ENCODE peak calls at places on chromosomes 12 and 14, in six cellular contexts. One of them, this sample, is unnamed.

GRCh38 chr14:59511916-59512530 is 27.7 kb downstream of the JKAMP start:
- DNase-seq in skeletal muscle cell: no peak
- DNase-seq in pons: no peak
- DNase-seq in psoas muscle: no peak
- DNase-seq in cardiac muscle cell: peak
- DNase-seq in BJ: no peak
- DNase-seq in this sample: no peak

GRCh38 chr12:49564241-49565118 is 3.5 kb downstream of the MCRS1 start:
- DNase-seq in skeletal muscle cell: no peak
- DNase-seq in pons: no peak
- DNase-seq in psoas muscle: peak
- DNase-seq in cardiac muscle cell: no peak
- DNase-seq in BJ: no peak
- DNase-seq in this sample: no peak

GRCh38 chr14:95267306-95267705 is 52.4 kb downstream of the CLMN start:
- DNase-seq in skeletal muscle cell: no peak
- DNase-seq in pons: no peak
- DNase-seq in psoas muscle: no peak
- DNase-seq in cardiac muscle cell: no peak
- DNase-seq in BJ: no peak
- DNase-seq in this sample: no peak

GRCh38 chr12:103780992-103781391 is 60.0 kb downstream of the NT5DC3 start:
- DNase-seq in skeletal muscle cell: no peak
- DNase-seq in pons: no peak
- DNase-seq in psoas muscle: peak
- DNase-seq in cardiac muscle cell: no peak
- DNase-seq in BJ: no peak
- DNase-seq in this sample: no peak

GRCh38 chr12:126469211-126469610 is 1404.0 kb downstream of the AACS start:
- DNase-seq in skeletal muscle cell: no peak
- DNase-seq in pons: no peak
- DNase-seq in psoas muscle: no peak
- DNase-seq in cardiac muscle cell: no peak
- DNase-seq in BJ: no peak
- DNase-seq in this sample: no peak

GRCh38 chr14:74299061-74299545 is 3.6 kb downstream of the ABCD4 start:
- DNase-seq in skeletal muscle cell: no peak
- DNase-seq in pons: peak
- DNase-seq in psoas muscle: no peak
- DNase-seq in cardiac muscle cell: no peak
- DNase-seq in BJ: no peak
- DNase-seq in this sample: no peak

GRCh38 chr14:71942904-71943694 is 10.9 kb downstream of the RGS6 start:
- DNase-seq in skeletal muscle cell: no peak
- DNase-seq in pons: peak
- DNase-seq in psoas muscle: no peak
- DNase-seq in cardiac muscle cell: no peak
- DNase-seq in BJ: no peak
- DNase-seq in this sample: no peak

GRCh38 chr12:2338381-2338780 is 285.6 kb downstream of the CACNA1C start:
- DNase-seq in skeletal muscle cell: no peak
- DNase-seq in pons: no peak
- DNase-seq in psoas muscle: no peak
- DNase-seq in cardiac muscle cell: no peak
- DNase-seq in BJ: no peak
- DNase-seq in this sample: no peak

GRCh38 chr12:49251357-49251756 is 13.5 kb upstream of the TUBA1C start:
- DNase-seq in skeletal muscle cell: no peak
- DNase-seq in pons: no peak
- DNase-seq in psoas muscle: no peak
- DNase-seq in cardiac muscle cell: no peak
- DNase-seq in BJ: no peak
- DNase-seq in this sample: no peak

GRCh38 chr14:74348241-74348734 is at the start of gene VRTN:
- DNase-seq in skeletal muscle cell: no peak
- DNase-seq in pons: no peak
- DNase-seq in psoas muscle: no peak
- DNase-seq in cardiac muscle cell: no peak
- DNase-seq in BJ: no peak
- DNase-seq in this sample: peak

GRCh38 chr12:52436000-52436827 is 2.0 kb upstream of the KRT75 start:
- DNase-seq in skeletal muscle cell: no peak
- DNase-seq in pons: no peak
- DNase-seq in psoas muscle: no peak
- DNase-seq in cardiac muscle cell: peak
- DNase-seq in BJ: no peak
- DNase-seq in this sample: no peak

GRCh38 chr12:108855284-108856169 is 1.9 kb downstream of the SSH1 start:
- DNase-seq in skeletal muscle cell: no peak
- DNase-seq in pons: no peak
- DNase-seq in psoas muscle: no peak
- DNase-seq in cardiac muscle cell: peak
- DNase-seq in BJ: no peak
- DNase-seq in this sample: no peak

GRCh38 chr14:22039938-22040780 is 366.5 kb upstream of the OR4E1 start:
- DNase-seq in skeletal muscle cell: no peak
- DNase-seq in pons: no peak
- DNase-seq in psoas muscle: no peak
- DNase-seq in cardiac muscle cell: peak
- DNase-seq in BJ: no peak
- DNase-seq in this sample: no peak